ENCODE peak calls at places on chromosomes 1 and 21, in seven cellular contexts. N, B, G, J, H, Q and T are unnamed samples.

GRCh38 chr1:209547626-209548025 is 35.9 kb upstream of the CAMK1G start:
- DNase-seq in B (no peak), J (no peak), N (no peak), G (no peak), Q (no peak), H (no peak), T (no peak)

GRCh38 chr1:15525043-15525958 is 1.3 kb upstream of the CASP9 start:
- DNase-seq in G (no peak), H (no peak), N (peak), J (no peak), B (no peak), Q (peak), T (peak)

GRCh38 chr1:164754088-164754600 is 195.2 kb downstream of the PBX1 start:
- DNase-seq in Q (no peak), G (no peak), B (peak), J (no peak), N (peak), H (no peak), T (no peak)

GRCh38 chr1:25568834-25569598 is 25.6 kb downstream of the LDLRAP1 start:
- DNase-seq in Q (no peak), B (peak), N (peak), H (no peak), G (peak), J (no peak), T (no peak)

GRCh38 chr1:176691251-176692228 is 228.6 kb downstream of the PAPPA2 start:
- DNase-seq in N (peak), Q (peak), B (peak), H (no peak), G (peak), J (no peak), T (no peak)

GRCh38 chr1:208569181-208569580 is 325.0 kb upstream of the PLXNA2 start:
- DNase-seq in J (no peak), Q (no peak), B (no peak), N (no peak), H (no peak), G (no peak), T (no peak)

GRCh38 chr21:36135391-36136094 is 664 bp downstream of the CBR3 start:
- DNase-seq in G (peak), N (peak), B (peak), Q (peak), H (peak), J (peak), T (peak)

GRCh38 chr1:67830928-67831596 is 2.2 kb downstream of the GNG12 start:
- DNase-seq in G (no peak), J (no peak), H (no peak), N (no peak), B (peak), Q (no peak), T (no peak)

GRCh38 chr21:34728479-34728878 is 59.7 kb downstream of the CLIC6 start:
- DNase-seq in H (no peak), N (no peak), B (no peak), Q (no peak), J (peak), G (no peak), T (no peak)

GRCh38 chr1:245765241-245766000 is 610.6 kb downstream of the KIF26B start:
- DNase-seq in N (peak), B (peak), G (no peak), J (no peak), H (no peak), Q (no peak), T (peak)

GRCh38 chr1:59814901-59815825 is at the start of gene HOOK1:
- DNase-seq in G (no peak), J (no peak), N (no peak), H (no peak), Q (no peak), B (no peak), T (no peak)

GRCh38 chr1:224736619-224737352 is 120.7 kb downstream of the CNIH3 start:
- DNase-seq in J (no peak), H (no peak), N (peak), B (peak), Q (no peak), G (no peak), T (peak)

DNA sequence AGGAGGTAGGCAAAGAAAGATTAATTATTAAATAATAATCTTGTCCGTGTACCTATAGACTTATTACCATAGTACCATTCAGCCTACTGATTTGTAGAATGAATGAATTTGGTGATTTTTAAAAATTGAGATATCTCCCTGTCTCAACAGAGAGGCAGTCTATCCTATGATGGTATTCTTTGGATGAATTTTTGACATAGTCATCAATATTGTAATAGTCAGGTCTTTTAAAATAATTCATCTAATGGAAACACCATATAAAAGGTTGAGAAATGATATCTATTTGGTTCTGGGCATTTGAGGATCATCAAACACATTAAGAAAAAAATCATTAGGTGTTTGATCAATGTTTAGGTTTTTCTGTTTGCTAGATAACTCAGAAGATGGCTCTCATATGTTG is 35.6 kb upstream of the MAB21L3 start:
- DNase-seq in N (no peak), G (no peak), H (no peak), Q (no peak), B (no peak), J (no peak), T (no peak)
- H3K4me3 ChIP-seq in N (no peak), G (no peak), H (no peak), Q (no peak), B (no peak), J (no peak), T (no peak)

GRCh38 chr1:8394456-8395321 is 76.8 kb downstream of the SLC45A1 start:
- DNase-seq in N (peak), H (no peak), Q (no peak), J (no peak), B (peak), G (no peak), T (peak)
- H3K4me3 ChIP-seq in N (no peak), H (no peak), Q (no peak), J (no peak), B (no peak), G (no peak), T (no peak)

GRCh38 chr1:38818706-38819439 is 40.7 kb downstream of the RRAGC start:
- DNase-seq in G (no peak), N (no peak), J (no peak), Q (no peak), B (no peak), H (no peak), T (no peak)
- H3K4me3 ChIP-seq in G (peak), N (no peak), J (no peak), Q (no peak), B (no peak), H (no peak), T (peak)

GRCh38 chr21:41642399-41642798 is 124.5 kb downstream of the RIPK4 start:
- DNase-seq in N (peak), Q (no peak), G (no peak), H (no peak), J (no peak), B (peak), T (no peak)
- H3K4me3 ChIP-seq in N (no peak), Q (no peak), G (no peak), H (no peak), J (no peak), B (no peak), T (no peak)

GRCh38 chr1:32464191-32464715 is 619 bp upstream of the ZBTB8B start:
- DNase-seq in N (peak), G (no peak), J (no peak), Q (no peak), H (no peak), B (peak), T (no peak)
- H3K4me3 ChIP-seq in N (peak), G (peak), J (no peak), Q (no peak), H (peak), B (peak), T (peak)

GRCh38 chr21:31873696-31874599 is 1.1 kb downstream of the HUNK start:
- DNase-seq in B (no peak), Q (no peak), J (peak), N (peak), H (peak), G (peak), T (no peak)

GRCh38 chr21:31874817-31875216 is 2.0 kb downstream of the HUNK start:
- DNase-seq in B (no peak), N (no peak), H (peak), Q (no peak), G (no peak), J (no peak), T (no peak)

GRCh38 chr21:31873275-31873695 is 465 bp downstream of the HUNK start:
- DNase-seq in N (no peak), B (no peak), Q (no peak), G (peak), J (no peak), H (peak), T (no peak)

GRCh38 chr21:31877558-31877957 is 4.7 kb downstream of the HUNK start:
- DNase-seq in Q (no peak), G (no peak), J (no peak), B (no peak), H (no peak), N (no peak), T (no peak)

GRCh38 chr21:31875424-31876097 is 2.7 kb downstream of the HUNK start:
- DNase-seq in J (no peak), G (no peak), Q (no peak), N (no peak), H (no peak), B (no peak), T (no peak)
- H3K4me3 ChIP-seq in J (no peak), G (no peak), Q (no peak), N (no peak), H (no peak), B (no peak), T (no peak)